ENCODE peak calls at places on chromosomes 4 and X, in seven cellular contexts. R is thoracic aorta, Q is mesothelial cell of epicardium, N is activated B cell treated with CpG ODN at 0.5 μM for 24 hours, D is astrocyte of the spinal cord, Z is AG04449, I is H9. V is an unnamed sample.

GRCh38 chrX:30023451-30023850 is 191.9 kb upstream of the MAGEB2 start:
- DNase-seq in R (no peak), Q (no peak), N (no peak), D (no peak), Z (no peak), I (no peak), V (no peak)

GRCh38 chr4:138875886-138876608 is 139.5 kb upstream of the NOCT start:
- DNase-seq in R (no peak), Q (no peak), N (no peak), D (peak), Z (peak), I (no peak), V (no peak)

GRCh38 chr4:14856076-14856926 is 146.0 kb upstream of the CPEB2 start:
- DNase-seq in R (peak), Q (no peak), N (no peak), D (peak), Z (peak), I (no peak), V (no peak)

GRCh38 chrX:41802958-41803357 is 79.0 kb downstream of the GPR82 start:
- DNase-seq in R (no peak), Q (no peak), N (no peak), D (no peak), Z (no peak), I (peak), V (no peak)

GRCh38 chr4:180926277-180926676 is 1316.9 kb upstream of the TENM3 start:
- DNase-seq in R (no peak), Q (no peak), N (no peak), D (no peak), Z (no peak), I (peak), V (no peak)

GRCh38 chr4:34220601-34221000 is 2023.7 kb downstream of the ARAP2 start:
- DNase-seq in R (no peak), Q (no peak), N (no peak), D (no peak), Z (no peak), I (no peak), V (no peak)

GRCh38 chr4:146243141-146243882 is 29.0 kb downstream of the REELD1 start:
- DNase-seq in R (no peak), Q (no peak), N (peak), D (no peak), Z (no peak), I (peak), V (no peak)

GRCh38 chr4:186148335-186148975 is 42.9 kb upstream of the CYP4V2 start:
- DNase-seq in R (no peak), Q (no peak), N (no peak), D (no peak), Z (no peak), I (no peak), V (no peak)

GRCh38 chr4:150720973-150721518 is 139.1 kb downstream of the MAB21L2 start:
- DNase-seq in R (no peak), Q (no peak), N (no peak), D (no peak), Z (no peak), I (no peak), V (no peak)

GRCh38 chrX:23292979-23293651 is 41.5 kb upstream of the PTCHD1 start:
- DNase-seq in R (peak), Q (no peak), N (no peak), D (peak), Z (no peak), I (no peak), V (no peak)

GRCh38 chr4:14178421-14178820 is 550.9 kb upstream of the BOD1L1 start:
- DNase-seq in R (no peak), Q (no peak), N (no peak), D (peak), Z (no peak), I (no peak), V (no peak)

GRCh38 chr4:151313306-151314028 is 11.9 kb downstream of the SH3D19 start:
- DNase-seq in R (no peak), Q (no peak), N (no peak), D (no peak), Z (no peak), I (no peak), V (no peak)

GRCh38 chr4:109912706-109913621 is at the start of gene EGF:
- DNase-seq in R (no peak), Q (no peak), N (no peak), D (peak), Z (no peak), I (no peak), V (no peak)

GRCh38 chrX:46770817-46771163 is 11.9 kb upstream of the SLC9A7 start:
- DNase-seq in R (no peak), Q (no peak), N (no peak), D (peak), Z (peak), I (no peak), V (no peak)

GRCh38 chr4:187258651-187259401 is 535.2 kb upstream of the FAT1 start:
- DNase-seq in R (no peak), Q (no peak), N (no peak), D (no peak), Z (no peak), I (no peak), V (no peak)

GRCh38 chr4:121155893-121156292 is 8.2 kb downstream of the TNIP3 start:
- DNase-seq in R (no peak), Q (no peak), N (no peak), D (peak), Z (peak), I (no peak), V (no peak)

GRCh38 chrX:39819921-39820849 is 277.6 kb downstream of the BCOR start:
- DNase-seq in R (no peak), Q (no peak), N (no peak), D (no peak), Z (no peak), I (peak), V (no peak)

GRCh38 chr4:3527914-3528876 is 4.0 kb downstream of the LRPAP1 start:
- DNase-seq in R (no peak), Q (no peak), N (no peak), D (no peak), Z (no peak), I (no peak), V (peak)

GRCh38 chrX:136497556-136498048 is at the start of gene HTATSF1:
- DNase-seq in R (no peak), Q (no peak), N (no peak), D (no peak), Z (no peak), I (no peak), V (no peak)

GRCh38 chr4:128302775-128303174 is 15.2 kb upstream of the PGRMC2 start:
- DNase-seq in R (no peak), Q (no peak), N (no peak), D (no peak), Z (no peak), I (no peak), V (no peak)

GRCh38 chrX:150680974-150681373 is 12.2 kb upstream of the MTMR1 start:
- DNase-seq in R (no peak), Q (no peak), N (no peak), D (peak), Z (no peak), I (no peak), V (no peak)

GRCh38 chrX:110321081-110321480 is 3.2 kb upstream of the AMMECR1 start:
- DNase-seq in R (no peak), Q (no peak), N (no peak), D (no peak), Z (no peak), I (no peak), V (no peak)

GRCh38 chr4:119300072-119300387 is 21.9 kb downstream of the FABP2 start:
- DNase-seq in R (no peak), Q (peak), N (no peak), D (no peak), Z (no peak), I (no peak), V (no peak)

GRCh38 chr4:110515676-110516075 is 39.7 kb downstream of the ENPEP start:
- DNase-seq in R (no peak), Q (no peak), N (no peak), D (peak), Z (no peak), I (no peak), V (no peak)

GRCh38 chr4:76246025-76246424 is 5.5 kb upstream of the FAM47E start:
- DNase-seq in R (no peak), Q (no peak), N (no peak), D (no peak), Z (no peak), I (no peak), V (no peak)

GRCh38 chr4:19831644-19832285 is 419.9 kb upstream of the SLIT2 start:
- DNase-seq in R (no peak), Q (no peak), N (no peak), D (peak), Z (no peak), I (no peak), V (no peak)

DNA sequence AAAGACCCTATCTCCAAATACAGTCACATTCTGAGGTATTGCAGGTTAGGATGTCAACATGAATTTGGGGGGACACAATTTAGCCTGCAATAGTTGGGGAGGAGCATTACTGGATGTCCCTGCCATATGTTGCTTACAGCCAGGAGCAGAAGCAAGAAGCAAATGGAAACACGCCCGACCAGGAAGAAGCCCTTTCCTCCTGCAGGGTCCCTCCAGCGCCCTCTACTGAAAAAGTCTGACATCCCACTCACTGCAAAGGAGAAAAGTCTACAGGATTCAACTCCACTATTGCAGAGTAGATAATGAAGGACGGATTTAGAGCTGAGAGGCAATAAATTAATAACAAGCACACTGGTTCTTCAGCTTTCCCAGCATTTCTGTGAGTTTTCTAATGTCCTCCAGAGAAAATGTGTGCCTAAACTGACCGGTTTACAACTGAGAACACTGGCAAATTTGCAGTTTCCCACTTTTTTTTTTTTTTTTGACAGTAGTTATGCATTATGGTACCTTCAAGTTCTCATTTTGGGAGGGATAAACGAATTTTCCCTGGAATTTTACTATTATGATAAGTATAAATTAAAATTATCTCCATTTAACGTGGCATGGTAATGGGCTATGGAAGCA is 31.7 kb downstream of the COQ2 start:
- DNase-seq in R (no peak), Q (no peak), N (no peak), D (peak), Z (no peak), I (peak), V (no peak)
- TF ChIP-seq CTCF in R (peak), Q (no peak), N (peak), D (peak), Z (peak), I (peak), V (peak)

DNA sequence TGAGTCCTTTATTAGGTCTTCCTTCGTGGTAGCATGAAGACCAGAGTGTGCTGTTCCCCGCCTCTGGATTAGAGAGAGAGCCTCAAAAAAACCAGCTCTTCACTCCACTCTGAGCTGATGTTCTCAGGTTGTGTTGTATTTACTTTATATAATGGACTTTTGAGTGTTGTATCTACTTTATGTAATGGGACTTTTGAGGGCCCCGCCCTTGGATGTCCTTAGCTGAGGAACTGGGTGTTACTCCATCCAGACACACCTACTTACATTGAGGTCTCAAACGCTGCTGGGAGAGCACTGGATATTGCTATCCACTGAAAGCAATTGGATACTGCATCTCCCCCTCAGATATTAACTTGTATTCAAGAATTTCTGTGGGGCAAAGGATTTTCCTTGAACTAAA is 28.2 kb downstream of the ATP8A1 start:
- DNase-seq in R (no peak), Q (no peak), N (no peak), D (no peak), Z (no peak), I (no peak), V (no peak)
- TF ChIP-seq CTCF in R (no peak), Q (no peak), N (no peak), D (no peak), Z (no peak), I (no peak), V (no peak)

GRCh38 chr4:2436301-2436700 is 17.5 kb downstream of the CFAP99 start:
- DNase-seq in R (no peak), Q (no peak), N (no peak), D (no peak), Z (no peak), I (no peak), V (no peak)
- TF ChIP-seq CTCF in R (no peak), Q (no peak), N (no peak), D (peak), Z (peak), I (peak), V (no peak)

DNA sequence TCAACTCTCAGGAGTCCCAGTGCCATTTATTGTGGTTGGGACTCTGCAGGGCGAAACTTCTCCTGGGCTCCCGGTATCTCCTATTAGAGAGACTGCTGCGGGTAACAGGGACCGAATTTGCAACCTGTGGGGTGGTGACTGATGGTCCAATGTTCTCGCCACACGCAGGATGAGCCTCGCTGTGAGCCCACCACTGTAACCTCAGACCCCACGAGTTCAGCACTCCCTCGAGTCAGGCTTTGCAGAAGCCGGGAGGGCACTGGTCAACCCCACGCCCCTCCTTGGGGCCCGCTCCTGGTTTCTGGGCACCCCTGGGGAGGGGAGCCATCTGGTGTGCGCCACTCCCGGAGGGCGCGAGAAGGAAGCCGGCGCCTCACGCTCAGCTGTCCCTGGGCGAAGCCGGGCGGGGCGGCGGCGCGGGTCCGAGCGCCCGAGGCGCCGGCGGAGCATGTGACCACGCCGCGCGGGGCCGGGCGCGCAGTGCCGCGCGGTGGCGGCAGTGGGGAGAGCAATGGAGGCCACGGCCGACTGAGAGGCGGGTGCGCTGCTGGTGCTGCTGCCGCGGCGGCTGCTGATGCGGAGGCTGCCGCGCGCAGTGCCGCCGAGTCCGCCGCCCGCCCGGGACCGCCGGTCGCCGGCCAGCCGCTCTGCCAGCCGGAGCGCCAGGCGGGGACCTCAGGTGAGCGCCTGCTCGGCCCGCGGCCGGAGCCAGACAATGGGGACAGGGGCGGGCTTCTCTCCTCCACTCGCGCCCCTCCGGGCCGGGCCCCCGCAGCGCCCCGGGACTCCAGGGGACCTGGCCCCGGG is 100.1 kb downstream of the CEP135 start:
- DNase-seq in R (no peak), Q (peak), N (peak), D (peak), Z (no peak), I (peak), V (peak)
- TF ChIP-seq CTCF in R (no peak), Q (no peak), N (no peak), D (peak), Z (peak), I (no peak), V (peak)

DNA sequence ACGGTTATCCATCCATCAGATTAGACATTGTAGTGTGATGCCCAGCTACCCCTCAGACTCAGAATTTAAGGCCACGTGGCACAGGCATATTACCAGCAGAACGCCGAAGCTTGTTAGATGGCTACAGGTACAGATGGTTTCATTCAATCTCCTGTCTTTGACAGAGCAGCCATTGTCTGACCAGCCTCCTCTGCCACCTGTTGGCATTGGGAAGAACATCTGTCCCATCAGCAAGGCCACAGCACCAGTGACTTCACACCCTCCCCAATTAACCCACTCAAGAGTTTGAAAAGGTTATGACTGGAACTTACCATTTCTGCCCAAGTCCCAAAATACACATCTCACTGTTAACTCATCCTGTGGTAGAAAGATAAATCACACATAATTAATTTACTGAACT is 22.0 kb upstream of the PHKA2 start:
- DNase-seq in R (no peak), Q (no peak), N (no peak), D (no peak), Z (no peak), I (no peak), V (no peak)
- TF ChIP-seq CTCF in R (no peak), Q (no peak), N (no peak), D (no peak), Z (no peak), I (peak), V (no peak)

V was measured in type B pancreatic cell.